ENCODE peak calls at places on chromosomes 2 and 18, in seven cellular contexts. One of them, this sample, is unnamed.

GRCh38 chr2:204505946-204506345 is 39.3 kb upstream of the PARD3B start:
- DNase-seq in lower lobe of right lung: no peak
- DNase-seq in transverse colon: no peak
- DNase-seq in hepatocyte: no peak
- DNase-seq in CD4-positive, alpha-beta memory T cell: no peak
- DNase-seq in IMR-90: peak; percentile 52
- DNase-seq in tibial artery: no peak
- DNase-seq in this sample: no peak

GRCh38 chr2:24930768-24931167 is 10.7 kb upstream of the ADCY3 start:
- DNase-seq in hepatocyte: no peak
- DNase-seq in lower lobe of right lung: no peak
- DNase-seq in IMR-90: peak; percentile 46
- DNase-seq in CD4-positive, alpha-beta memory T cell: no peak
- DNase-seq in tibial artery: no peak
- DNase-seq in transverse colon: no peak
- DNase-seq in this sample: no peak

GRCh38 chr2:215843579-215843978 is 169.8 kb downstream of the MREG start:
- DNase-seq in transverse colon: no peak
- DNase-seq in lower lobe of right lung: no peak
- DNase-seq in hepatocyte: no peak
- DNase-seq in CD4-positive, alpha-beta memory T cell: no peak
- DNase-seq in tibial artery: peak; percentile 73
- DNase-seq in IMR-90: peak; percentile 92
- DNase-seq in this sample: no peak

GRCh38 chr2:63789318-63790051 is 52.2 kb upstream of the UGP2 start:
- DNase-seq in hepatocyte: no peak
- DNase-seq in lower lobe of right lung: no peak
- DNase-seq in tibial artery: no peak
- DNase-seq in transverse colon: no peak
- DNase-seq in CD4-positive, alpha-beta memory T cell: no peak
- DNase-seq in IMR-90: peak; percentile 70
- DNase-seq in this sample: no peak

GRCh38 chr2:239639366-239640185 is 238.8 kb upstream of the HDAC4 start:
- DNase-seq in IMR-90: no peak
- DNase-seq in hepatocyte: no peak
- DNase-seq in lower lobe of right lung: no peak
- DNase-seq in tibial artery: no peak
- DNase-seq in CD4-positive, alpha-beta memory T cell: no peak
- DNase-seq in transverse colon: no peak
- DNase-seq in this sample: no peak

GRCh38 chr2:131105950-131106801 is 1.0 kb downstream of the PLEKHB2 start:
- DNase-seq in hepatocyte: peak; percentile 67
- DNase-seq in tibial artery: peak; percentile 47
- DNase-seq in transverse colon: peak; percentile 63
- DNase-seq in lower lobe of right lung: peak; percentile 58
- DNase-seq in CD4-positive, alpha-beta memory T cell: no peak
- DNase-seq in IMR-90: peak; percentile 53
- DNase-seq in this sample: peak; percentile 19

GRCh38 chr2:3435440-3435839 is 55.9 kb downstream of the TRAPPC12 start:
- DNase-seq in tibial artery: no peak
- DNase-seq in lower lobe of right lung: no peak
- DNase-seq in hepatocyte: no peak
- DNase-seq in CD4-positive, alpha-beta memory T cell: no peak
- DNase-seq in IMR-90: no peak
- DNase-seq in transverse colon: no peak
- DNase-seq in this sample: no peak

GRCh38 chr2:159076233-159076632 is 107.8 kb downstream of the TANC1 start:
- DNase-seq in tibial artery: no peak
- DNase-seq in lower lobe of right lung: no peak
- DNase-seq in IMR-90: peak; percentile 93
- DNase-seq in hepatocyte: no peak
- DNase-seq in CD4-positive, alpha-beta memory T cell: no peak
- DNase-seq in transverse colon: no peak
- DNase-seq in this sample: no peak

GRCh38 chr2:12665334-12665733 is 51.4 kb upstream of the TRIB2 start:
- DNase-seq in IMR-90: no peak
- DNase-seq in tibial artery: no peak
- DNase-seq in CD4-positive, alpha-beta memory T cell: no peak
- DNase-seq in hepatocyte: no peak
- DNase-seq in lower lobe of right lung: no peak
- DNase-seq in transverse colon: no peak
- DNase-seq in this sample: no peak

GRCh38 chr18:60599995-60600394 is 227.4 kb upstream of the MC4R start:
- DNase-seq in tibial artery: no peak
- DNase-seq in lower lobe of right lung: no peak
- DNase-seq in hepatocyte: no peak
- DNase-seq in IMR-90: no peak
- DNase-seq in CD4-positive, alpha-beta memory T cell: no peak
- DNase-seq in transverse colon: no peak
- DNase-seq in this sample: no peak

GRCh38 chr18:58454406-58455061 is 174.4 kb downstream of the ALPK2 start:
- DNase-seq in tibial artery: no peak
- DNase-seq in IMR-90: no peak
- DNase-seq in lower lobe of right lung: no peak
- DNase-seq in transverse colon: no peak
- DNase-seq in CD4-positive, alpha-beta memory T cell: no peak
- DNase-seq in hepatocyte: no peak
- DNase-seq in this sample: no peak

GRCh38 chr18:75208055-75208835 is 694 bp downstream of the PTGR3 start:
- DNase-seq in lower lobe of right lung: peak; percentile 72
- DNase-seq in IMR-90: peak; percentile 60
- DNase-seq in CD4-positive, alpha-beta memory T cell: peak; percentile 72
- DNase-seq in tibial artery: peak; percentile 48
- DNase-seq in transverse colon: peak; percentile 64
- DNase-seq in hepatocyte: peak; percentile 71
- DNase-seq in this sample: peak; percentile 31

GRCh38 chr2:10297950-10298349 is 4.8 kb upstream of the HPCAL1 start:
- DNase-seq in transverse colon: peak; percentile 59
- DNase-seq in hepatocyte: peak; percentile 50
- DNase-seq in tibial artery: peak; percentile 55
- DNase-seq in CD4-positive, alpha-beta memory T cell: peak; percentile 80
- DNase-seq in lower lobe of right lung: no peak
- DNase-seq in IMR-90: peak; percentile 97
- DNase-seq in this sample: peak; percentile 67

GRCh38 chr2:239151201-239152131 is 249.4 kb downstream of the HDAC4 start:
- DNase-seq in transverse colon: peak; percentile 10
- DNase-seq in lower lobe of right lung: peak; percentile 32
- DNase-seq in CD4-positive, alpha-beta memory T cell: no peak
- DNase-seq in hepatocyte: no peak
- DNase-seq in tibial artery: peak; percentile 76
- DNase-seq in IMR-90: no peak
- DNase-seq in this sample: no peak

GRCh38 chr18:53457068-53457467 is 767.4 kb downstream of the MBD2 start:
- DNase-seq in hepatocyte: peak; percentile 37
- DNase-seq in transverse colon: no peak
- DNase-seq in lower lobe of right lung: no peak
- DNase-seq in IMR-90: no peak
- DNase-seq in tibial artery: no peak
- DNase-seq in CD4-positive, alpha-beta memory T cell: no peak
- DNase-seq in this sample: no peak

GRCh38 chr2:234363011-234363487 is 133.8 kb downstream of the ARL4C start:
- DNase-seq in tibial artery: no peak
- DNase-seq in lower lobe of right lung: no peak
- DNase-seq in CD4-positive, alpha-beta memory T cell: no peak
- DNase-seq in hepatocyte: peak; percentile 68
- DNase-seq in transverse colon: no peak
- DNase-seq in IMR-90: no peak
- DNase-seq in this sample: no peak

GRCh38 chr2:35973132-35973736 is 382.3 kb upstream of the CRIM1 start:
- DNase-seq in hepatocyte: peak; percentile 49
- DNase-seq in transverse colon: no peak
- DNase-seq in IMR-90: peak; percentile 42
- DNase-seq in CD4-positive, alpha-beta memory T cell: no peak
- DNase-seq in tibial artery: no peak
- DNase-seq in lower lobe of right lung: no peak
- DNase-seq in this sample: no peak

GRCh38 chr2:43065036-43065435 is 161.4 kb downstream of the ZFP36L2 start:
- DNase-seq in IMR-90: no peak
- DNase-seq in lower lobe of right lung: no peak
- DNase-seq in transverse colon: no peak
- DNase-seq in hepatocyte: no peak
- DNase-seq in CD4-positive, alpha-beta memory T cell: no peak
- DNase-seq in tibial artery: no peak
- DNase-seq in this sample: no peak

GRCh38 chr2:152573168-152573567 is 144.1 kb downstream of the PRPF40A start:
- DNase-seq in transverse colon: no peak
- DNase-seq in CD4-positive, alpha-beta memory T cell: no peak
- DNase-seq in tibial artery: peak; percentile 37
- DNase-seq in IMR-90: peak; percentile 93
- DNase-seq in lower lobe of right lung: no peak
- DNase-seq in hepatocyte: no peak
- DNase-seq in this sample: no peak

GRCh38 chr2:200138386-200139184 is 167.9 kb upstream of the SPATS2L start:
- DNase-seq in tibial artery: no peak
- DNase-seq in lower lobe of right lung: no peak
- DNase-seq in IMR-90: peak; percentile 59
- DNase-seq in transverse colon: no peak
- DNase-seq in CD4-positive, alpha-beta memory T cell: no peak
- DNase-seq in hepatocyte: no peak
- DNase-seq in this sample: no peak

DNA sequence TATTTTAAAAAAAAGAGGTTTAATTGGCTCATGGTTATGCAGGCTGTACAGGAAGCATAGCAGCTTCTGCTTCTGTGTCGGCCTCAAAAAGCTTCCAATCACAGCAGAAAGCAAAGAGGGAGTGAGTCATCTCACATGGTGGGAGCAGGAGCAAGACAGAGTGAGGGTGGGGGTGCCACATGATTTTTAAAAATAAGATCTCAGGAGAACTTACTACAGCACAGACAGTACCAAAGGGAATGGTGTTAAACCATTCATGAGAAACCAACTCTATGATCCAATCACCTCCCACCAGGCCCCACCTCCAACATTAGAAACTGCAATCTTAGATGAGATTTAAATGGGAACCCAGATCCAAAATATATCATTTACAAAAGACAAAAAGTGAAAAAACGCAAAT is 14.6 kb downstream of the ZNF519 start:
- DNase-seq in tibial artery: no peak
- DNase-seq in hepatocyte: no peak
- DNase-seq in CD4-positive, alpha-beta memory T cell: no peak
- DNase-seq in lower lobe of right lung: no peak
- DNase-seq in transverse colon: no peak
- DNase-seq in IMR-90: no peak
- DNase-seq in this sample: no peak
- H3K9me3 ChIP-seq in tibial artery: peaks cover 5% of the 10 kb centered on the region
- H3K9me3 ChIP-seq in hepatocyte: peaks cover 10% of the 10 kb centered on the region
- H3K9me3 ChIP-seq in CD4-positive, alpha-beta memory T cell: no peaks in the 10 kb centered on the region
- H3K9me3 ChIP-seq in lower lobe of right lung: peaks cover 13% of the 10 kb centered on the region
- H3K9me3 ChIP-seq in transverse colon: peaks cover 11% of the 10 kb centered on the region
- H3K9me3 ChIP-seq in IMR-90: no peaks in the 10 kb centered on the region
- H3K9me3 ChIP-seq in this sample: no peaks in the 10 kb centered on the region

DNA sequence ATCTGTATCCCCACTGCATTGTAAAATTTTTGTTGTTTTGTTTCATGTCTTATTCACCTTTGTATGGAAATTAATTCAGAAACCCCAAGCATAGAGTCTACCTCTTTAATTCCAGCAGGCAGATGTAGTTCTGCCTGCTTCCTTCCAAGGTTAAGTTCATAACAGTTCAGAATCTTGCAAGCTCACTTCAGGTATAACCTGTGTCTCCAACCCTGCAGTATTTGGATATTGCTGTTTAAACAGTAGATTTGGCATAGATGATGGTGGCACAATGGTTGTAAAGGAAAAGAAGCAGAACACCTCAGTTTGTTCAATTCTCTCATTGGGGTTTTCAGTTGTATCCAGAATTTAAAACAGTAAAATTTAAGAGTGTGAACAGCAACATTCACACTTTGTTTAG is 21.2 kb downstream of the SULT1C2 start:
- DNase-seq in IMR-90: no peak
- DNase-seq in CD4-positive, alpha-beta memory T cell: no peak
- DNase-seq in transverse colon: no peak
- DNase-seq in tibial artery: no peak
- DNase-seq in hepatocyte: no peak
- DNase-seq in lower lobe of right lung: no peak
- DNase-seq in this sample: no peak
- H3K9me3 ChIP-seq in IMR-90: no peaks in the 10 kb centered on the region
- H3K9me3 ChIP-seq in CD4-positive, alpha-beta memory T cell: no peaks in the 10 kb centered on the region
- H3K9me3 ChIP-seq in transverse colon: no peaks in the 10 kb centered on the region
- H3K9me3 ChIP-seq in tibial artery: no peaks in the 10 kb centered on the region
- H3K9me3 ChIP-seq in hepatocyte: no peaks in the 10 kb centered on the region
- H3K9me3 ChIP-seq in lower lobe of right lung: no peaks in the 10 kb centered on the region
- H3K9me3 ChIP-seq in this sample: no peaks in the 10 kb centered on the region

GRCh38 chr2:154882725-154883124 is 184.2 kb downstream of the KCNJ3 start:
- DNase-seq in transverse colon: no peak
- DNase-seq in tibial artery: no peak
- DNase-seq in CD4-positive, alpha-beta memory T cell: no peak
- DNase-seq in lower lobe of right lung: no peak
- DNase-seq in hepatocyte: no peak
- DNase-seq in IMR-90: no peak
- DNase-seq in this sample: no peak
- H3K9me3 ChIP-seq in transverse colon: no peaks in the 10 kb centered on the region
- H3K9me3 ChIP-seq in tibial artery: no peaks in the 10 kb centered on the region
- H3K9me3 ChIP-seq in CD4-positive, alpha-beta memory T cell: no peaks in the 10 kb centered on the region
- H3K9me3 ChIP-seq in lower lobe of right lung: no peaks in the 10 kb centered on the region
- H3K9me3 ChIP-seq in hepatocyte: no peaks in the 10 kb centered on the region
- H3K9me3 ChIP-seq in IMR-90: peaks cover 12% of the 10 kb centered on the region
- H3K9me3 ChIP-seq in this sample: no peaks in the 10 kb centered on the region

DNA sequence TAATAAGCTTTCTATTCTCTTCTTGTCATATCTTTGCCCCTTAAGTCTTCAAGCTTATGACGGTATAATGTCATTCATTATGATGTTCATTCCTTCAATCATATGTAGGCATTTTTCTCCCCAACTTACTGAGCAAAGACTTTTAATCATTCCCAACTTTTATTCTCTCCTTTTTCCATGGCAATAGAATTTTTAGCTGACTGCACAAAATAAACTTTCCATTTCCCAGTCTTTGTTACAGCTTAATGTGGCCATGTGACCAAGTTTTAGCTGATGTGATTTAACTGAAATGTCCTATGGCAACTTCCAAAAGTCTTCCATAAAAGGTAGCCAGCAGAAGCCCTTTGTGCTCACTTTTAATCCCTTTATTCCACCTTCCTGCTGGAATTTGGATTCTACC is 152.5 kb downstream of the ANKRD30B start:
- DNase-seq in IMR-90: no peak
- DNase-seq in tibial artery: no peak
- DNase-seq in lower lobe of right lung: no peak
- DNase-seq in hepatocyte: no peak
- DNase-seq in CD4-positive, alpha-beta memory T cell: no peak
- DNase-seq in transverse colon: no peak
- DNase-seq in this sample: no peak
- H3K9me3 ChIP-seq in IMR-90: peaks cover 3% of the 10 kb centered on the region
- H3K9me3 ChIP-seq in tibial artery: no peaks in the 10 kb centered on the region
- H3K9me3 ChIP-seq in lower lobe of right lung: no peaks in the 10 kb centered on the region
- H3K9me3 ChIP-seq in hepatocyte: no peaks in the 10 kb centered on the region
- H3K9me3 ChIP-seq in CD4-positive, alpha-beta memory T cell: no peaks in the 10 kb centered on the region
- H3K9me3 ChIP-seq in transverse colon: no peaks in the 10 kb centered on the region
- H3K9me3 ChIP-seq in this sample: no peaks in the 10 kb centered on the region

DNA sequence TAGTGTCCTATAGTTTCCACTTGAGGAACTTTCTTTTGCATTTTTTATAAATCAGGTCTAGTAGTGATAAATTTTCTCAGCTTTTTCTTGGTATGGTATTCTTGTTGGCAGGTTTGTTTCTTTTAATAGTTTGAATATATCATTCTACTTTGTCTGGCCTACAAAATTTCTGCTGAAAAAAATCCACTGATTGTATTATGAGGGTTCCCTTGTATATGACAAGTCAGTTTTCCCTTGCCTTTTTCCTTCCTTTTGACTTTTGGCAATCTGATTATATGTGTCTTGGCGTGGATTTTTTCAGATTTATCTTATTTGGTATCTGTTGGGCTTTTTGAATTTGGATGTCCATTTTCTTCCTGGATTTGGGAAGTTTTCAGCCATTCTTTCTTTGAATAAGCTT is 41.9 kb downstream of the MOCOS start:
- DNase-seq in lower lobe of right lung: no peak
- DNase-seq in CD4-positive, alpha-beta memory T cell: no peak
- DNase-seq in hepatocyte: no peak
- DNase-seq in IMR-90: no peak
- DNase-seq in transverse colon: no peak
- DNase-seq in tibial artery: no peak
- DNase-seq in this sample: no peak
- H3K9me3 ChIP-seq in lower lobe of right lung: peaks cover 21% of the 10 kb centered on the region
- H3K9me3 ChIP-seq in CD4-positive, alpha-beta memory T cell: no peaks in the 10 kb centered on the region
- H3K9me3 ChIP-seq in hepatocyte: peaks cover 8% of the 10 kb centered on the region
- H3K9me3 ChIP-seq in IMR-90: peaks cover 7% of the 10 kb centered on the region
- H3K9me3 ChIP-seq in transverse colon: peaks cover 20% of the 10 kb centered on the region
- H3K9me3 ChIP-seq in tibial artery: peaks cover 28% of the 10 kb centered on the region
- H3K9me3 ChIP-seq in this sample: peaks cover 9% of the 10 kb centered on the region